ENCODE peak calls at places on chromosomes 7 and 10, in seven cellular contexts. S is mesendoderm, D is PC-3, A is fibroblast of lung, H is hepatocyte, X is DND-41, G is mesenchymal stem cell. Z is an unnamed sample.

GRCh38 chr7:50533849-50534248 is 31.4 kb downstream of the DDC start:
- DNase-seq in X (no peak), G (peak; percentile 4), H (peak; percentile 73), A (no peak), S (no peak), D (no peak), Z (no peak)

GRCh38 chr7:75892634-75893272 is 13.9 kb downstream of the RHBDD2 start:
- DNase-seq in A (peak; percentile 38), H (peak; percentile 41), X (no peak), G (peak; percentile 25), D (no peak), S (no peak), Z (peak; percentile 61)

GRCh38 chr10:47438857-47439474 is 44.9 kb downstream of the ANXA8 start:
- DNase-seq in G (peak; percentile 69), A (peak; percentile 70), D (peak; percentile 79), H (peak; percentile 87), X (no peak), S (peak; percentile 89), Z (peak; percentile 90)

GRCh38 chr7:13903997-13904396 is 85.5 kb downstream of the ETV1 start:
- DNase-seq in S (no peak), H (no peak), A (peak; percentile 46), G (peak; percentile 84), X (no peak), D (no peak), Z (peak; percentile 77)

GRCh38 chr10:86400705-86401587 is 34.4 kb upstream of the GRID1 start:
- DNase-seq in H (peak; percentile 74), X (no peak), A (peak; percentile 39), D (peak; percentile 34), G (peak; percentile 63), S (no peak), Z (peak; percentile 72)

GRCh38 chr7:1758417-1758858 is 88.4 kb downstream of the ELFN1 start:
- DNase-seq in A (peak; percentile 37), H (peak; percentile 43), X (peak; percentile 53), S (peak; percentile 65), D (peak; percentile 68), G (peak; percentile 4), Z (peak; percentile 53)

GRCh38 chr7:44383566-44383965 is 58.2 kb upstream of the CAMK2B start:
- DNase-seq in G (peak; percentile 88), X (no peak), A (peak; percentile 83), D (peak; percentile 21), S (no peak), H (no peak), Z (peak; percentile 92)

GRCh38 chr10:60573342-60573741 is 183.7 kb upstream of the ANK3 start:
- DNase-seq in H (no peak), S (peak; percentile 8), G (peak; percentile 9), A (peak; percentile 47), D (no peak), X (no peak), Z (peak; percentile 3)

GRCh38 chr7:17489987-17490386 is 191.5 kb downstream of the AHR start:
- DNase-seq in G (no peak), H (no peak), X (no peak), D (no peak), A (no peak), S (no peak), Z (no peak)

GRCh38 chr10:111076191-111076681 is 593 bp upstream of the ADRA2A start:
- DNase-seq in D (peak; percentile 44), S (peak; percentile 85), X (no peak), H (peak; percentile 86), G (peak; percentile 43), A (peak; percentile 39), Z (peak; percentile 85)

GRCh38 chr10:114174462-114175190 is 623 bp upstream of the CCDC186 start:
- DNase-seq in D (no peak), H (no peak), A (peak; percentile 14), G (peak; percentile 66), S (no peak), X (no peak), Z (peak; percentile 75)

GRCh38 chr7:66013938-66014337 is 31.9 kb upstream of the GUSB start:
- DNase-seq in A (peak; percentile 50), D (peak; percentile 35), G (peak; percentile 72), S (peak; percentile 86), H (peak; percentile 66), X (no peak), Z (peak; percentile 67)

GRCh38 chr10:104254493-104255243 is at the start of gene GSTO1:
- DNase-seq in H (peak; percentile 72), A (peak; percentile 74), X (peak; percentile 83), D (peak; percentile 52), S (peak; percentile 86), G (peak; percentile 75), Z (peak; percentile 82)

GRCh38 chr10:99276848-99277486 is 41.3 kb upstream of the HPSE2 start:
- DNase-seq in H (peak; percentile 26), G (peak; percentile 20), X (no peak), A (no peak), S (peak; percentile 25), D (peak; percentile 56), Z (peak; percentile 27)

GRCh38 chr7:159078193-159078910 is 66.3 kb downstream of the VIPR2 start:
- DNase-seq in A (no peak), G (no peak), D (no peak), X (no peak), S (no peak), H (no peak), Z (no peak)

GRCh38 chr7:151087247-151088018 is 1.2 kb downstream of the AGAP3 start:
- DNase-seq in S (no peak), H (peak; percentile 84), X (no peak), G (peak; percentile 49), D (peak; percentile 51), A (peak; percentile 60), Z (peak; percentile 84)

GRCh38 chr10:6327906-6328707 is 125.4 kb downstream of the PFKFB3 start:
- DNase-seq in S (no peak), X (no peak), D (no peak), A (no peak), H (no peak), G (no peak), Z (no peak)

GRCh38 chr10:59894114-59894513 is 12.2 kb downstream of the CCDC6 start:
- DNase-seq in G (no peak), D (peak; percentile 96), A (peak; percentile 96), X (no peak), S (no peak), H (no peak), Z (peak; percentile 95)

GRCh38 chr10:46234431-46235060 is 52.3 kb upstream of the ANTXRL start:
- DNase-seq in G (no peak), X (no peak), D (no peak), A (no peak), S (no peak), H (no peak), Z (no peak)

GRCh38 chr7:129376076-129376777 is 58.0 kb upstream of the STRIP2 start:
- DNase-seq in H (peak; percentile 71), D (peak; percentile 71), S (peak; percentile 38), G (peak; percentile 41), A (peak; percentile 13), X (peak; percentile 47), Z (peak; percentile 48)

GRCh38 chr7:40490603-40490924 is 355.8 kb downstream of the SUGCT start:
- DNase-seq in S (no peak), X (no peak), H (no peak), G (no peak), A (no peak), D (no peak), Z (peak; percentile 24)

GRCh38 chr7:103851357-103851756 is 138.1 kb downstream of the RELN start:
- DNase-seq in A (peak; percentile 5), G (no peak), X (no peak), S (peak; percentile 40), H (peak; percentile 63), D (no peak), Z (peak; percentile 61)

GRCh38 chr7:81244213-81244612 is 325.4 kb upstream of the SEMA3C start:
- DNase-seq in D (peak; percentile 16), S (no peak), X (no peak), G (peak; percentile 10), H (peak; percentile 15), A (no peak), Z (no peak)

DNA sequence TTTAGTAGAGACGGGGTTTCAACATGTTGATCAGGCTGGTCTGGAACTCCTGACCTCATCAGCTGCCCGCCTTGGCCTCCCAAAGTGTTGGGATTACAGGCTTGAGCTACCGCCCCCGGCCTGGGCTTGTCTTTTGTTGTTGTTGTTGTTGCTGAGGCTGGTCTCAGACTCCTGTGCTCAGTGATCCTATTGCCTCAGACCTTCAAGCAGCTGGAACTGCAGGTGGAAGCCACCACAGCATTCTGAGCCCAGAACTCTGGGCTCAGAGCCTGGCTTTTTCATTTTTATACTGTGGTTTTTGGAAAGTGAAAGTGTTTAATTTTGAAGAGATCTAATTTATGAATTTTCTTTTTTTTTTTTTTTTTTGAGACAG is 16.2 kb upstream of the DNAJB6 start:
- DNase-seq in D (no peak), A (peak; percentile 58), G (peak; percentile 48), S (no peak), X (peak; percentile 60), H (no peak), Z (peak; percentile 31)
- H3K4me2 ChIP-seq in D (no peak overlapping the region), A (no peak overlapping the region), G (no peak overlapping the region), S (no peak overlapping the region), X (peak overlapping the region; percentile 17), H (no peak overlapping the region), Z (no peak overlapping the region)

GRCh38 chr7:105020926-105021325 is 6.9 kb downstream of the KMT2E start:
- DNase-seq in G (no peak), D (no peak), A (peak; percentile 37), H (no peak), X (no peak), S (no peak), Z (no peak)

GRCh38 chr7:105016083-105017075 is 2.4 kb downstream of the KMT2E start:
- DNase-seq in G (no peak), X (no peak), H (no peak), A (peak; percentile 76), D (peak; percentile 32), S (peak; percentile 28), Z (peak; percentile 65)

GRCh38 chr7:105017263-105018051 is 3.5 kb downstream of the KMT2E start:
- DNase-seq in S (no peak), X (no peak), H (no peak), G (no peak), A (no peak), D (no peak), Z (no peak)

GRCh38 chr7:105022458-105022857 is 8.5 kb downstream of the KMT2E start:
- DNase-seq in D (no peak), H (no peak), G (no peak), S (no peak), X (no peak), A (no peak), Z (no peak)

DNA sequence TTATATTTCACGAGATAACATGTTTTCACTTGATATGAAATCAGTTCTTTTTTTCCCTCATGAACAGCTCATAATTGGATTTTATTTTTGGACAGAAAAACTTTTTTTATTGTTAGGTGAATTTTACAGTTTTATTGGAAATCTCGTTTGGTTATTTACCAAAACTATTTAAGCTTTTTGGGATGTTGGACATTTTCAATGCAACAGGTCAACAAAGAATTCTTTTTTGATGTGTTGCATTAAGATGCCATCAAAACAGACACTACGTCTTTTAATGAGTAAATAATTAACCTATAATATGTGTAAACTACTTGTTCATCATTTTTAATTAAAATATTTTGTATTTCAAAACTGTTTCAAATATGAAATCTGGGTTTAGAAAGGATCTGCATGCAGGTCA is 5.3 kb downstream of the KMT2E start:
- DNase-seq in H (no peak), X (no peak), S (no peak), D (no peak), A (no peak), G (no peak), Z (no peak)
- H3K4me3 ChIP-seq in H (no peak overlapping the region), X (no peak overlapping the region), S (no peak overlapping the region), D (no peak overlapping the region), A (no peak overlapping the region), G (no peak overlapping the region), Z (no peak overlapping the region)

GRCh38 chr10:77264107-77264506 is 373.5 kb downstream of the KCNMA1 start:
- DNase-seq in H (no peak), X (peak; percentile 80), A (no peak), G (no peak), S (no peak), D (peak; percentile 65), Z (no peak)
- H3K4me2 ChIP-seq in H (no peak overlapping the region), X (peak overlapping the region; percentile 63), A (no peak overlapping the region), G (no peak overlapping the region), S (no peak overlapping the region), D (peak overlapping the region; percentile 1), Z (no peak overlapping the region)

GRCh38 chr7:133401225-133401624 is 148.3 kb downstream of the EXOC4 start:
- DNase-seq in X (no peak), S (no peak), H (no peak), G (no peak), D (no peak), A (peak; percentile 47), Z (no peak)
- H3K4me3 ChIP-seq in X (no peak overlapping the region), S (no peak overlapping the region), H (no peak overlapping the region), G (no peak overlapping the region), D (no peak overlapping the region), A (no peak overlapping the region), Z (peak overlapping the region; percentile 20)

Z was measured in GM23248.